ENCODE peak calls at places on chromosomes 5 and 9, in eight cellular contexts. A is sciatic nerve; K is NCI-H1694 treated with DMSO at 0.1 percent for 48 hours; M is effector CD4-positive, alpha-beta T cell; R is cerebellar cortex; U is neural progenitor cell; W is T-cell; X is NCI-H2171. V is an unnamed sample.

GRCh38 chr9:33230756-33231691 is 8.9 kb upstream of the SPINK4 start:
- DNase-seq in A (no peak), K (no peak), M (no peak), R (no peak), U (no peak), W (no peak), X (no peak), V (peak)

GRCh38 chr9:104260004-104260403 is 165.9 kb downstream of the SMC2 start:
- DNase-seq in A (no peak), K (no peak), M (no peak), R (no peak), U (no peak), W (no peak), X (no peak), V (no peak)

GRCh38 chr9:136668983-136669790 is 6.5 kb downstream of the EGFL7 start:
- DNase-seq in A (no peak), K (no peak), M (no peak), R (no peak), U (no peak), W (no peak), X (no peak), V (no peak)

GRCh38 chr5:10612251-10612650 is 48.4 kb downstream of the ANKRD33B start:
- DNase-seq in A (no peak), K (no peak), M (no peak), R (no peak), U (no peak), W (no peak), X (no peak), V (no peak)

GRCh38 chr9:114691046-114691955 is 9.3 kb upstream of the TEX48 start:
- DNase-seq in A (no peak), K (no peak), M (peak), R (no peak), U (no peak), W (peak), X (no peak), V (peak)

GRCh38 chr9:33988219-33988890 is 60.3 kb downstream of the UBAP2 start:
- DNase-seq in A (no peak), K (no peak), M (no peak), R (no peak), U (no peak), W (no peak), X (no peak), V (no peak)

GRCh38 chr5:175652741-175653663 is 4.9 kb upstream of the HRH2 start:
- DNase-seq in A (no peak), K (no peak), M (peak), R (no peak), U (no peak), W (peak), X (no peak), V (no peak)

GRCh38 chr5:9852686-9853085 is 222.5 kb upstream of the TAS2R1 start:
- DNase-seq in A (no peak), K (no peak), M (no peak), R (no peak), U (no peak), W (no peak), X (no peak), V (no peak)

GRCh38 chr5:69261034-69261433 is 26.3 kb downstream of the CDK7 start:
- DNase-seq in A (no peak), K (no peak), M (no peak), R (no peak), U (no peak), W (no peak), X (no peak), V (no peak)

GRCh38 chr5:123397538-123397937 is 25.7 kb downstream of the CEP120 start:
- DNase-seq in A (no peak), K (no peak), M (no peak), R (no peak), U (no peak), W (no peak), X (no peak), V (no peak)

GRCh38 chr9:87071473-87071872 is 124.2 kb upstream of the GAS1 start:
- DNase-seq in A (no peak), K (no peak), M (no peak), R (no peak), U (no peak), W (no peak), X (no peak), V (no peak)

GRCh38 chr9:29730096-29730621 is 2156.9 kb upstream of the C9orf72 start:
- DNase-seq in A (no peak), K (no peak), M (no peak), R (no peak), U (no peak), W (no peak), X (no peak), V (no peak)